ENCODE peak calls at places on chromosomes 16 and 17, in eight cellular contexts. G, E, R, D, U, Y, B and N are unnamed samples.

GRCh38 chr16:89600427-89600826 is 13.0 kb upstream of the DPEP1 start:
- DNase-seq in D (no peak), R (no peak), B (no peak), G (no peak), E (no peak), U (no peak), Y (no peak), N (no peak)

GRCh38 chr17:27360507-27360906 is 66.6 kb downstream of the WSB1 start:
- DNase-seq in R (no peak), Y (no peak), U (no peak), D (no peak), G (no peak), E (no peak), B (no peak), N (no peak)

GRCh38 chr17:30095507-30096244 is 20.9 kb upstream of the NSRP1 start:
- DNase-seq in Y (no peak), B (no peak), D (no peak), G (peak), E (peak), U (peak), R (no peak), N (no peak)

GRCh38 chr16:28191364-28191985 is 20.3 kb downstream of the XPO6 start:
- DNase-seq in Y (no peak), D (no peak), E (no peak), R (no peak), G (no peak), B (no peak), U (peak), N (no peak)

GRCh38 chr17:37493249-37494027 is 3.7 kb downstream of the DUSP14 start:
- DNase-seq in G (peak), E (no peak), U (peak), R (no peak), Y (no peak), B (no peak), D (no peak), N (no peak)

GRCh38 chr16:30659507-30660423 is 1.5 kb downstream of the FBRS start:
- DNase-seq in E (peak), R (peak), U (peak), G (no peak), Y (no peak), D (no peak), B (no peak), N (no peak)

GRCh38 chr17:1222321-1222720 is 42.5 kb upstream of the ABR start:
- DNase-seq in E (no peak), G (no peak), R (no peak), B (no peak), Y (no peak), D (no peak), U (peak), N (peak)

GRCh38 chr17:68954146-68954971 is 833 bp downstream of the ABCA8 start:
- DNase-seq in E (no peak), G (no peak), Y (no peak), B (no peak), U (no peak), R (no peak), D (no peak), N (no peak)

GRCh38 chr16:13351222-13351621 is 449.8 kb downstream of the SHISA9 start:
- DNase-seq in U (no peak), G (no peak), D (no peak), R (no peak), Y (no peak), E (no peak), B (no peak), N (no peak)
- TF ChIP-seq CTCF in U (no peak), G (no peak), D (no peak), R (no peak), Y (no peak), E (no peak), B (no peak), N (no peak)

DNA sequence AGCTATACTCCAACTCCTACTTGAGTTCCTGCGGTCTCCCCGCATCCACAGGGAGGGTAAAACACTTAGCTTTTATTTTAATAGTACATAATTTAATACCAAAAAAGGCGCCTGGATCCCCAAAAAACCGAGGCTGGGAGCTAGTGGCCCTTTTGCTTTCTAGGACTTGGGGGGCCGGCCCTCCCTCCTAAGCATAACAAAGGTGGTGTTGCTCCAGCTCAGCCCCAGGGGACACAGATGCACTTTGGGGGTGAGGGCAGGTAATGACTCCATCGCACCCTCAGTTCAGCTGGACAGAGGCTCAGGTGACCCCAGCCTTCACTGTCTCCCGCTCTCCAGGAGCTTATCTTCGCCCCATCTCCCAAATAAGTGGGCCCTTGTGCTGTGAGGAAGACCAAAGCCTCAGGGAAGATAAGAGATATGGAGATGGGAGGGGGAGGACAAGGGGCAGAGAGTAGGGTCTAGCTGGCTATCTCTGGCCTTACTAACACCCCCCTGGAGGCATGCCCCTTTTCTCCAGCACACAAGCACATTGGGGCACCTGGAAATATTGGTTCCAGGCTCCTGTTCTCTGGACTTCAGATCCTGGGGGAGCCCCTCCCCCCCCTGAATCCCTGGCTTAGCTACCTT is 2.8 kb upstream of the NHERF1 start:
- DNase-seq in G (no peak), D (no peak), R (no peak), E (no peak), Y (no peak), B (no peak), U (no peak), N (no peak)
- H3K4me3 ChIP-seq in G (no peak), D (no peak), R (no peak), E (no peak), Y (no peak), B (no peak), U (no peak), N (no peak)

DNA sequence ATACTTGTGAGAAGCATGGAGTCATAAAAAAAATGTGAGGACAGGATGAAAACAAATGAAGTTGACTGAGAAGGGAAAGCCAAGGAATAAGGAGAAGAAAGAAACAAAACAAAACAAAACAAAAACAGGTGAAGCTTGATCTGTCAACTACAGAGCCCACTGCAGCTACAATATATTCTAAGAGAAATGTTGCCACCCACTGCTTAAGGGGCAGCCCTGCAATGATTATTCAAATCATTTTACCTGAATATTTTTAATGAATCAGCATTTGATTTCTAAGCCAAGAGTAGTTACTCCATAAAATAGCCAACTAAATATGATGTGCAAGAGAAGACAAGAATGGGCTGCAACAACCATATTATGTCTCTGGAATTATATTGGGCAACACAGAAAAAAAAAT is 252.0 kb upstream of the KIF2B start:
- DNase-seq in Y (no peak), D (no peak), U (no peak), B (no peak), R (no peak), E (no peak), G (no peak), N (no peak)
- TF ChIP-seq CTCF in Y (no peak), D (no peak), U (no peak), B (no peak), R (no peak), E (no peak), G (no peak), N (no peak)

GRCh38 chr16:24976971-24977672 is 38.0 kb downstream of the ARHGAP17 start:
- DNase-seq in Y (no peak), E (no peak), U (no peak), R (no peak), D (no peak), G (no peak), B (no peak), N (no peak)
- H3K4me3 ChIP-seq in Y (no peak), E (no peak), U (no peak), R (no peak), D (no peak), G (no peak), B (no peak), N (no peak)

DNA sequence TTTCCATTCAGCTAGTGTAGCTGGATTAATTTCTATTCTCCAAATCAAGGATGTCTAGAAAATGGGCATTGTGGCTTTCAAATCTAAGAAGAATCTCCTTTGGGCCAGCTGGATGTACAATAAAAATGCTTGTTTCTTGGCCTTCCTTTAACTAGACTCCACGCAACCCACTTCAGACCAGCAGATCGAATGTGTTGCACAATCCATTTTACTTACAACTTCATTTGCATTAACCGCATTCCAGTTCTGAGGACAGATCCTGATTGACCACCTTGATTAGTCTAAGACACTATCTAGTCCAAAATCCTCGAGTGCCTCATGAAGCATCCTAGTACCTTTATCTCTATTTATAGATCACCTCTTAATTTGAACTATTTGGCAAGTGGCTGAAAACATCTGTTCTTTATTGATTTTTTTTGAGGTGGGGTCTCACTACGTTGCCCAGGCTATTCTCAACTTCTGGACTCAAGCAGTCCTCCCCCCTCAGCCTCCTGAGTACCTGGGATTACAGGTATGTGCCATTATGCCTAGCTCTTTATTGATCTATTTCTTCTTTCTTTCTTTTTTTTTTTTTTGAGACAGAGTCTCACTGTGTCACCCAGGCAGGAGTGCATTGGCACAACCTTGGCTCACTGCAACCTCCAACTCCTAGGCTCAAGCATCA is 20.3 kb upstream of the HAS3 start:
- DNase-seq in G (no peak), E (no peak), B (no peak), D (no peak), U (no peak), Y (no peak), R (no peak), N (no peak)
- TF ChIP-seq CTCF in G (no peak), E (no peak), B (no peak), D (no peak), U (no peak), Y (no peak), R (no peak), N (no peak)

GRCh38 chr17:74433421-74434121 is 1.7 kb downstream of the GPRC5C start:
- DNase-seq in G (no peak), B (no peak), R (no peak), D (no peak), Y (peak), U (no peak), E (no peak), N (no peak)
- H3K4me3 ChIP-seq in G (no peak), B (no peak), R (peak), D (peak), Y (peak), U (no peak), E (no peak), N (peak)